ENCODE peak calls at places on chromosome 12, in four cellular contexts. C, Y, K and H are unnamed samples.

GRCh38 chr12:50351120-50352043 is 45.0 kb downstream of the FAM186A start:
- DNase-seq in C (no peak), Y (peak), K (no peak), H (no peak)

GRCh38 chr12:116273813-116274551 is 3.5 kb downstream of the MED13L start:
- DNase-seq in K (no peak), C (no peak), Y (no peak), H (no peak)

GRCh38 chr12:127293507-127294310 is 973.3 kb upstream of the TMEM132C start:
- DNase-seq in C (no peak), K (peak), Y (peak), H (no peak)

GRCh38 chr12:120961604-120962486 is 16.5 kb upstream of the HNF1A start:
- DNase-seq in Y (peak), C (no peak), K (no peak), H (no peak)

GRCh38 chr12:105454688-105455087 is 124.2 kb downstream of the C12orf75 start:
- DNase-seq in K (no peak), Y (no peak), C (no peak), H (no peak)

GRCh38 chr12:42589465-42590323 is at the start of gene PRICKLE1:
- DNase-seq in Y (peak), K (peak), C (no peak), H (no peak)

GRCh38 chr12:110304061-110304551 is 23.1 kb downstream of the ATP2A2 start:
- DNase-seq in K (no peak), C (no peak), Y (no peak), H (no peak)

GRCh38 chr12:124538194-124539082 is 29.0 kb downstream of the NCOR2 start:
- DNase-seq in K (no peak), C (no peak), Y (no peak), H (no peak)

GRCh38 chr12:24444634-24445033 is 495.2 kb upstream of the SOX5 start:
- DNase-seq in K (no peak), Y (no peak), C (no peak), H (no peak)

GRCh38 chr12:48366131-48366530 is 15.4 kb upstream of the ZNF641 start:
- DNase-seq in C (no peak), K (peak), Y (no peak), H (no peak)

GRCh38 chr12:20264608-20265114 is 103.7 kb upstream of the PDE3A start:
- DNase-seq in Y (no peak), K (peak), C (no peak), H (no peak)

GRCh38 chr12:18837025-18837424 is 99.1 kb downstream of the CAPZA3 start:
- DNase-seq in K (no peak), C (no peak), Y (no peak), H (no peak)

GRCh38 chr12:125890983-125891382 is 825.7 kb downstream of the AACS start:
- DNase-seq in C (peak), K (no peak), Y (no peak), H (no peak)

GRCh38 chr12:112208511-112208910 is 83.2 kb downstream of the TRAFD1 start:
- DNase-seq in Y (no peak), K (peak), C (no peak), H (no peak)

GRCh38 chr12:108825205-108825950 is 32.0 kb downstream of the SSH1 start:
- DNase-seq in Y (no peak), C (no peak), K (no peak), H (no peak)

GRCh38 chr12:114916124-114916523 is 232.1 kb upstream of the TBX3 start:
- DNase-seq in Y (no peak), C (no peak), K (no peak), H (no peak)

GRCh38 chr12:48045061-48045846 is 41.0 kb upstream of the COL2A1 start:
- DNase-seq in K (no peak), C (no peak), Y (no peak), H (no peak)

GRCh38 chr12:113436586-113436985 is 14.4 kb downstream of the SDSL start:
- DNase-seq in C (no peak), K (no peak), Y (no peak), H (no peak)

GRCh38 chr12:116601524-116601923 is 42.3 kb downstream of the MAP1LC3B2 start:
- DNase-seq in Y (no peak), C (no peak), K (no peak), H (no peak)

GRCh38 chr12:117125275-117125613 is 26.0 kb upstream of the TESC start:
- DNase-seq in K (no peak), Y (no peak), C (no peak), H (no peak)